ENCODE peak calls at places on chromosomes 7 and 10, in six cellular contexts. W, T, N, V, K and E are unnamed samples.
A peak's percentile ranks its signal among the peaks of the same experiment; 100 is the strongest.

GRCh38 chr7:132292803-132293202 is 283.5 kb downstream of the PLXNA4 start:
- DNase-seq in W (no peak), V (no peak), T (no peak), K (no peak), N (no peak), E (no peak)

GRCh38 chr7:103704701-103705100 is 258.7 kb upstream of the SLC26A5 start:
- DNase-seq in W (no peak), K (no peak), N (no peak), V (no peak), T (no peak), E (no peak)

GRCh38 chr10:324593-324992 is 189.3 kb downstream of the ZMYND11 start:
- DNase-seq in V (no peak), K (no peak), T (no peak), N (no peak), W (no peak), E (no peak)

GRCh38 chr10:9097206-9097990 is 1042.9 kb downstream of the GATA3 start:
- DNase-seq in N (no peak), K (no peak), V (no peak), W (no peak), T (no peak), E (no peak)

GRCh38 chr10:62093863-62094291 is 174.8 kb downstream of the RTKN2 start:
- DNase-seq in W (no peak), K (no peak), V (no peak), N (no peak), T (no peak), E (peak; percentile 75)

GRCh38 chr7:76997381-76998262 is 34.5 kb downstream of the SPDYE17 start:
- DNase-seq in V (no peak), N (no peak), W (no peak), K (no peak), T (no peak), E (peak; percentile 46)

GRCh38 chr7:89780291-89780690 is 374.0 kb upstream of the STEAP1 start:
- DNase-seq in W (no peak), N (no peak), K (no peak), V (no peak), T (no peak), E (no peak)

GRCh38 chr10:50224330-50224952 is 26.9 kb downstream of the ASAH2 start:
- DNase-seq in K (peak; percentile 22), N (no peak), T (no peak), W (no peak), V (peak; percentile 67), E (peak; percentile 12)

GRCh38 chr7:115511330-115511729 is 519.2 kb downstream of the TFEC start:
- DNase-seq in K (no peak), V (no peak), W (no peak), T (no peak), N (no peak), E (no peak)

GRCh38 chr7:156656598-156656997 is 16.0 kb downstream of the RNF32 start:
- DNase-seq in T (no peak), K (no peak), W (no peak), N (no peak), V (peak; percentile 49), E (no peak)

GRCh38 chr10:109956454-109957091 is 33.3 kb upstream of the XPNPEP1 start:
- DNase-seq in K (peak; percentile 25), T (no peak), V (peak; percentile 15), N (no peak), W (no peak), E (peak; percentile 51)